ENCODE peak calls at places on chromosomes 6 and 20, in seven cellular contexts. One of them, this sample, is unnamed.

GRCh38 chr6:49923826-49924225 is 40.1 kb downstream of the DEFB114 start:
- DNase-seq in naive thymus-derived CD4-positive, alpha-beta T cell: no peak
- DNase-seq in uterus: no peak
- DNase-seq in fibroblast of lung: no peak
- DNase-seq in breast epithelium: no peak
- DNase-seq in aorta: no peak
- DNase-seq in HL-60: no peak
- DNase-seq in this sample: no peak

GRCh38 chr6:45548657-45549515 is 171.2 kb upstream of the SUPT3H start:
- DNase-seq in HL-60: no peak
- DNase-seq in naive thymus-derived CD4-positive, alpha-beta T cell: no peak
- DNase-seq in aorta: no peak
- DNase-seq in fibroblast of lung: no peak
- DNase-seq in breast epithelium: no peak
- DNase-seq in uterus: no peak
- DNase-seq in this sample: no peak

GRCh38 chr6:13614126-13614925 is 809 bp upstream of the NOL7 start:
- DNase-seq in breast epithelium: peak; percentile 60
- DNase-seq in naive thymus-derived CD4-positive, alpha-beta T cell: no peak
- DNase-seq in uterus: no peak
- DNase-seq in HL-60: peak; percentile 30
- DNase-seq in aorta: peak; percentile 86
- DNase-seq in fibroblast of lung: peak; percentile 60
- DNase-seq in this sample: no peak

GRCh38 chr6:54981276-54981609 is 134.7 kb downstream of the FAM83B start:
- DNase-seq in naive thymus-derived CD4-positive, alpha-beta T cell: no peak
- DNase-seq in HL-60: no peak
- DNase-seq in aorta: no peak
- DNase-seq in uterus: no peak
- DNase-seq in fibroblast of lung: no peak
- DNase-seq in breast epithelium: no peak
- DNase-seq in this sample: no peak

GRCh38 chr6:90068264-90068663 is 174.0 kb downstream of the GJA10 start:
- DNase-seq in naive thymus-derived CD4-positive, alpha-beta T cell: no peak
- DNase-seq in uterus: no peak
- DNase-seq in aorta: no peak
- DNase-seq in fibroblast of lung: peak; percentile 83
- DNase-seq in HL-60: no peak
- DNase-seq in breast epithelium: no peak
- DNase-seq in this sample: peak; percentile 32

GRCh38 chr6:34791164-34791841 is 580 bp upstream of the BLTP3A start:
- DNase-seq in uterus: peak; percentile 31
- DNase-seq in naive thymus-derived CD4-positive, alpha-beta T cell: no peak
- DNase-seq in breast epithelium: no peak
- DNase-seq in HL-60: peak; percentile 66
- DNase-seq in fibroblast of lung: peak; percentile 29
- DNase-seq in aorta: peak; percentile 85
- DNase-seq in this sample: no peak

GRCh38 chr6:10951675-10952282 is 64.9 kb downstream of the SYCP2L start:
- DNase-seq in naive thymus-derived CD4-positive, alpha-beta T cell: no peak
- DNase-seq in aorta: no peak
- DNase-seq in uterus: no peak
- DNase-seq in fibroblast of lung: peak; percentile 74
- DNase-seq in breast epithelium: no peak
- DNase-seq in HL-60: peak; percentile 7
- DNase-seq in this sample: peak; percentile 31

GRCh38 chr6:158043008-158043407 is 61.3 kb downstream of the SYNJ2 start:
- DNase-seq in breast epithelium: no peak
- DNase-seq in uterus: no peak
- DNase-seq in naive thymus-derived CD4-positive, alpha-beta T cell: no peak
- DNase-seq in HL-60: no peak
- DNase-seq in fibroblast of lung: no peak
- DNase-seq in aorta: peak; percentile 70
- DNase-seq in this sample: no peak

GRCh38 chr20:53582574-53583351 is 10.9 kb downstream of the ZNF217 start:
- DNase-seq in HL-60: peak; percentile 77
- DNase-seq in fibroblast of lung: peak; percentile 92
- DNase-seq in naive thymus-derived CD4-positive, alpha-beta T cell: no peak
- DNase-seq in aorta: no peak
- DNase-seq in uterus: peak; percentile 35
- DNase-seq in breast epithelium: peak; percentile 34
- DNase-seq in this sample: peak; percentile 74

GRCh38 chr20:37095108-37095608 is 639 bp downstream of the RBL1 start:
- DNase-seq in uterus: no peak
- DNase-seq in HL-60: peak; percentile 39
- DNase-seq in naive thymus-derived CD4-positive, alpha-beta T cell: peak; percentile 77
- DNase-seq in aorta: no peak
- DNase-seq in breast epithelium: no peak
- DNase-seq in fibroblast of lung: no peak
- DNase-seq in this sample: no peak

GRCh38 chr6:29926081-29926794 is 16.1 kb upstream of the HLA-A start:
- DNase-seq in uterus: peak; percentile 53
- DNase-seq in breast epithelium: no peak
- DNase-seq in aorta: no peak
- DNase-seq in naive thymus-derived CD4-positive, alpha-beta T cell: peak; percentile 17
- DNase-seq in fibroblast of lung: no peak
- DNase-seq in HL-60: no peak
- DNase-seq in this sample: no peak

GRCh38 chr6:155561262-155561970 is 105.8 kb upstream of the NOX3 start:
- DNase-seq in naive thymus-derived CD4-positive, alpha-beta T cell: no peak
- DNase-seq in HL-60: no peak
- DNase-seq in breast epithelium: no peak
- DNase-seq in aorta: no peak
- DNase-seq in fibroblast of lung: peak; percentile 6
- DNase-seq in uterus: no peak
- DNase-seq in this sample: peak; percentile 8

GRCh38 chr6:168152306-168152963 is 73.4 kb upstream of the FRMD1 start:
- DNase-seq in HL-60: no peak
- DNase-seq in breast epithelium: no peak
- DNase-seq in fibroblast of lung: peak; percentile 14
- DNase-seq in uterus: no peak
- DNase-seq in aorta: peak; percentile 62
- DNase-seq in naive thymus-derived CD4-positive, alpha-beta T cell: no peak
- DNase-seq in this sample: no peak

GRCh38 chr20:36676701-36677421 is 30.9 kb upstream of the SLA2 start:
- DNase-seq in aorta: no peak
- DNase-seq in breast epithelium: no peak
- DNase-seq in fibroblast of lung: no peak
- DNase-seq in HL-60: no peak
- DNase-seq in naive thymus-derived CD4-positive, alpha-beta T cell: no peak
- DNase-seq in uterus: no peak
- DNase-seq in this sample: no peak

GRCh38 chr6:28226460-28226859 is 1.4 kb downstream of the ZSCAN9 start:
- DNase-seq in breast epithelium: no peak
- DNase-seq in fibroblast of lung: no peak
- DNase-seq in uterus: no peak
- DNase-seq in naive thymus-derived CD4-positive, alpha-beta T cell: no peak
- DNase-seq in HL-60: no peak
- DNase-seq in aorta: no peak
- DNase-seq in this sample: no peak
- H3K4me3 ChIP-seq in breast epithelium: no peak overlapping the region
- H3K4me3 ChIP-seq in fibroblast of lung: peak overlapping the region; percentile 75
- H3K4me3 ChIP-seq in uterus: no peak overlapping the region
- H3K4me3 ChIP-seq in naive thymus-derived CD4-positive, alpha-beta T cell: no peak overlapping the region
- H3K4me3 ChIP-seq in HL-60: no peak overlapping the region
- H3K4me3 ChIP-seq in aorta: no peak overlapping the region
- H3K4me3 ChIP-seq in this sample: peak overlapping the region; percentile 72

GRCh38 chr6:15675537-15676170 is 12.8 kb upstream of the DTNBP1 start:
- DNase-seq in aorta: no peak
- DNase-seq in HL-60: no peak
- DNase-seq in uterus: no peak
- DNase-seq in fibroblast of lung: no peak
- DNase-seq in breast epithelium: no peak
- DNase-seq in naive thymus-derived CD4-positive, alpha-beta T cell: no peak
- DNase-seq in this sample: no peak

GRCh38 chr6:15678514-15678913 is 15.7 kb upstream of the DTNBP1 start:
- DNase-seq in fibroblast of lung: no peak
- DNase-seq in naive thymus-derived CD4-positive, alpha-beta T cell: no peak
- DNase-seq in breast epithelium: no peak
- DNase-seq in aorta: no peak
- DNase-seq in HL-60: no peak
- DNase-seq in uterus: no peak
- DNase-seq in this sample: no peak

GRCh38 chr6:15677822-15678221 is 15.0 kb upstream of the DTNBP1 start:
- DNase-seq in aorta: no peak
- DNase-seq in uterus: no peak
- DNase-seq in HL-60: no peak
- DNase-seq in breast epithelium: no peak
- DNase-seq in fibroblast of lung: no peak
- DNase-seq in naive thymus-derived CD4-positive, alpha-beta T cell: no peak
- DNase-seq in this sample: no peak

GRCh38 chr6:15672291-15672690 is 9.5 kb upstream of the DTNBP1 start:
- DNase-seq in aorta: no peak
- DNase-seq in breast epithelium: no peak
- DNase-seq in uterus: no peak
- DNase-seq in fibroblast of lung: no peak
- DNase-seq in HL-60: peak; percentile 78
- DNase-seq in naive thymus-derived CD4-positive, alpha-beta T cell: no peak
- DNase-seq in this sample: no peak

GRCh38 chr6:15674690-15675386 is 12.0 kb upstream of the DTNBP1 start:
- DNase-seq in HL-60: no peak
- DNase-seq in naive thymus-derived CD4-positive, alpha-beta T cell: no peak
- DNase-seq in aorta: no peak
- DNase-seq in uterus: no peak
- DNase-seq in fibroblast of lung: no peak
- DNase-seq in breast epithelium: no peak
- DNase-seq in this sample: no peak
- H3K4me3 ChIP-seq in HL-60: no peak overlapping the region
- H3K4me3 ChIP-seq in naive thymus-derived CD4-positive, alpha-beta T cell: no peak overlapping the region
- H3K4me3 ChIP-seq in aorta: no peak overlapping the region
- H3K4me3 ChIP-seq in uterus: no peak overlapping the region
- H3K4me3 ChIP-seq in fibroblast of lung: no peak overlapping the region
- H3K4me3 ChIP-seq in breast epithelium: no peak overlapping the region
- H3K4me3 ChIP-seq in this sample: no peak overlapping the region

DNA sequence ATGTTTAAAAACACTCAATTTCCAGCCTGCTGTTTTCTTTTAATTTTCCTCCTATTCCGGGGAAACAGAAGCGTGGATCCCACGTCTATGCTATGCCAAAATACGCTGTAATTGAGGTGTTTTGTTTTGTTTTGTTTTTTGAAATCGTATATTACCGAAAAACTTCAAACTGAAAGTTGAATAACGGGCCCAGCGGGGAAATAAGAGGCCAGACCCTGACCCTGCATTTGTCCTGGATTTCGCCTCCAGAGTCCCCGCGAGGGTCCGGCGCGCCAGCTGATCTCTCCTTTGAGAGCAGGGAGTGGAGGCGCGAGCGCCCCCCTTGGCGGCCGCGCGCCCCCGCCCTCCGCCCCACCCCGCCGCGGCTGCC is 335 bp upstream of the BMP2 start:
- DNase-seq in aorta: no peak
- DNase-seq in breast epithelium: no peak
- DNase-seq in fibroblast of lung: no peak
- DNase-seq in naive thymus-derived CD4-positive, alpha-beta T cell: no peak
- DNase-seq in uterus: no peak
- DNase-seq in HL-60: no peak
- DNase-seq in this sample: no peak
- H3K4me3 ChIP-seq in aorta: peak overlapping the region; percentile 89
- H3K4me3 ChIP-seq in breast epithelium: peak overlapping the region; percentile 60
- H3K4me3 ChIP-seq in fibroblast of lung: peak overlapping the region; percentile 50
- H3K4me3 ChIP-seq in naive thymus-derived CD4-positive, alpha-beta T cell: no peak overlapping the region
- H3K4me3 ChIP-seq in uterus: peak overlapping the region; percentile 42
- H3K4me3 ChIP-seq in HL-60: peak overlapping the region; percentile 42
- H3K4me3 ChIP-seq in this sample: peak overlapping the region; percentile 66

GRCh38 chr6:154197176-154197850 is 158.3 kb downstream of the OPRM1 start:
- DNase-seq in naive thymus-derived CD4-positive, alpha-beta T cell: no peak
- DNase-seq in fibroblast of lung: peak; percentile 71
- DNase-seq in HL-60: no peak
- DNase-seq in uterus: no peak
- DNase-seq in aorta: no peak
- DNase-seq in breast epithelium: no peak
- DNase-seq in this sample: peak; percentile 82
- H3K4me3 ChIP-seq in naive thymus-derived CD4-positive, alpha-beta T cell: no peak overlapping the region
- H3K4me3 ChIP-seq in fibroblast of lung: no peak overlapping the region
- H3K4me3 ChIP-seq in HL-60: no peak overlapping the region
- H3K4me3 ChIP-seq in uterus: no peak overlapping the region
- H3K4me3 ChIP-seq in aorta: no peak overlapping the region
- H3K4me3 ChIP-seq in breast epithelium: no peak overlapping the region
- H3K4me3 ChIP-seq in this sample: no peak overlapping the region

GRCh38 chr6:101398716-101399626 is 5.5 kb downstream of the GRIK2 start:
- DNase-seq in naive thymus-derived CD4-positive, alpha-beta T cell: no peak
- DNase-seq in fibroblast of lung: peak; percentile 14
- DNase-seq in uterus: no peak
- DNase-seq in HL-60: no peak
- DNase-seq in aorta: no peak
- DNase-seq in breast epithelium: no peak
- DNase-seq in this sample: no peak
- H3K4me3 ChIP-seq in naive thymus-derived CD4-positive, alpha-beta T cell: no peak overlapping the region
- H3K4me3 ChIP-seq in fibroblast of lung: no peak overlapping the region
- H3K4me3 ChIP-seq in uterus: no peak overlapping the region
- H3K4me3 ChIP-seq in HL-60: no peak overlapping the region
- H3K4me3 ChIP-seq in aorta: no peak overlapping the region
- H3K4me3 ChIP-seq in breast epithelium: no peak overlapping the region
- H3K4me3 ChIP-seq in this sample: peak overlapping the region; percentile 33

GRCh38 chr6:1825277-1825676 is 215.6 kb downstream of the FOXC1 start:
- DNase-seq in fibroblast of lung: no peak
- DNase-seq in naive thymus-derived CD4-positive, alpha-beta T cell: no peak
- DNase-seq in HL-60: no peak
- DNase-seq in aorta: no peak
- DNase-seq in breast epithelium: no peak
- DNase-seq in uterus: no peak
- DNase-seq in this sample: no peak
- H3K4me3 ChIP-seq in fibroblast of lung: no peak overlapping the region
- H3K4me3 ChIP-seq in naive thymus-derived CD4-positive, alpha-beta T cell: no peak overlapping the region
- H3K4me3 ChIP-seq in HL-60: no peak overlapping the region
- H3K4me3 ChIP-seq in aorta: no peak overlapping the region
- H3K4me3 ChIP-seq in breast epithelium: no peak overlapping the region
- H3K4me3 ChIP-seq in uterus: no peak overlapping the region
- H3K4me3 ChIP-seq in this sample: no peak overlapping the region